ENCODE peak calls at places on chromosome 7, in eight cellular contexts. V, Y, M, L, C, X, J and Z are unnamed samples.

GRCh38 chr7:47561715-47562446 is 20.0 kb downstream of the TNS3 start:
- DNase-seq in C (no peak), M (no peak), X (no peak), L (no peak), Y (no peak), V (no peak), J (no peak), Z (no peak)

GRCh38 chr7:47424523-47424922 is 157.4 kb downstream of the TNS3 start:
- DNase-seq in L (no peak), Y (no peak), M (no peak), C (no peak), X (no peak), V (no peak), J (no peak), Z (peak)

GRCh38 chr7:122056977-122057376 is 87.1 kb downstream of the AASS start:
- DNase-seq in M (no peak), X (no peak), Y (no peak), L (peak), C (no peak), J (no peak), V (no peak), Z (no peak)

GRCh38 chr7:120991133-120991532 is 2.6 kb downstream of the CPED1 start:
- DNase-seq in M (no peak), X (no peak), J (no peak), C (no peak), L (no peak), V (no peak), Y (no peak), Z (no peak)

GRCh38 chr7:46854958-46855473 is 726.9 kb downstream of the TNS3 start:
- DNase-seq in J (no peak), C (no peak), V (no peak), M (no peak), Y (peak), L (no peak), X (no peak), Z (no peak)

GRCh38 chr7:30091431-30092386 is 43.1 kb upstream of the MTURN start:
- DNase-seq in Y (peak), M (no peak), X (no peak), C (no peak), L (no peak), J (no peak), V (no peak), Z (no peak)

GRCh38 chr7:90574136-90574819 is 21.8 kb upstream of the CDK14 start:
- DNase-seq in J (no peak), X (no peak), C (no peak), L (peak), M (no peak), V (no peak), Y (no peak), Z (no peak)

GRCh38 chr7:787332-788240 is 44.7 kb upstream of the SUN1 start:
- DNase-seq in C (no peak), L (peak), J (no peak), V (no peak), X (no peak), Y (no peak), M (no peak), Z (no peak)

GRCh38 chr7:10205690-10206089 is 768.0 kb upstream of the PHF14 start:
- DNase-seq in X (no peak), J (no peak), V (no peak), M (no peak), C (no peak), L (no peak), Y (no peak), Z (no peak)

GRCh38 chr7:31078363-31078990 is 26.4 kb downstream of the ADCYAP1R1 start:
- DNase-seq in M (no peak), C (no peak), V (no peak), L (no peak), Y (no peak), X (no peak), J (no peak), Z (no peak)

GRCh38 chr7:37853468-37853867 is 5.1 kb downstream of the NME8 start:
- DNase-seq in C (peak), V (peak), M (no peak), Y (peak), X (no peak), L (peak), J (no peak), Z (no peak)

GRCh38 chr7:106111671-106112117 is 418 bp downstream of the SYPL1 start:
- DNase-seq in X (no peak), M (no peak), L (peak), C (peak), V (peak), J (peak), Y (peak), Z (no peak)

GRCh38 chr7:21724562-21724961 is 181.7 kb downstream of the DNAH11 start:
- DNase-seq in V (no peak), Y (no peak), X (no peak), C (no peak), L (no peak), M (no peak), J (no peak), Z (no peak)

GRCh38 chr7:45136106-45137060 is 21.2 kb upstream of the RAMP3 start:
- DNase-seq in Y (peak), X (no peak), C (peak), V (peak), L (peak), J (no peak), M (peak), Z (no peak)

GRCh38 chr7:92613720-92614119 is 23.5 kb upstream of the FAM133B start:
- DNase-seq in C (no peak), X (no peak), L (no peak), V (no peak), Y (no peak), M (no peak), J (no peak), Z (no peak)

GRCh38 chr7:151871904-151872303 is 5.0 kb downstream of the PRKAG2 start:
- DNase-seq in L (no peak), M (no peak), J (no peak), V (no peak), Y (peak), X (no peak), C (peak), Z (no peak)
- TF ChIP-seq CTCF in L (no peak), M (no peak), J (no peak), V (no peak), Y (peak), X (no peak), C (peak), Z (no peak)

GRCh38 chr7:32481176-32481575 is 9.0 kb downstream of the LSM5 start:
- DNase-seq in J (no peak), M (no peak), X (no peak), Y (no peak), V (no peak), C (no peak), L (no peak), Z (no peak)

GRCh38 chr7:32481921-32482320 is 8.3 kb downstream of the LSM5 start:
- DNase-seq in M (no peak), J (no peak), C (no peak), V (no peak), Y (no peak), X (peak), L (no peak), Z (no peak)

GRCh38 chr7:32477649-32477980 is 12.6 kb downstream of the LSM5 start:
- DNase-seq in X (no peak), J (no peak), Y (peak), C (no peak), V (no peak), M (no peak), L (no peak), Z (no peak)

GRCh38 chr7:32476816-32477648 is 13.1 kb downstream of the LSM5 start:
- DNase-seq in C (no peak), Y (peak), X (peak), L (no peak), J (no peak), V (no peak), M (no peak), Z (no peak)

GRCh38 chr7:32479574-32480200 is 10.5 kb downstream of the LSM5 start:
- DNase-seq in M (no peak), Y (peak), X (peak), V (peak), J (no peak), L (peak), C (peak), Z (no peak)
- TF ChIP-seq CTCF in M (peak), Y (peak), X (peak), V (peak), J (peak), L (peak), C (peak), Z (no peak)

GRCh38 chr7:100358027-100358856 is at the start of gene PILRB:
- DNase-seq in C (no peak), J (no peak), V (no peak), M (no peak), L (no peak), X (no peak), Y (no peak), Z (no peak)
- TF ChIP-seq CTCF in C (no peak), J (no peak), V (no peak), M (no peak), L (no peak), X (no peak), Y (no peak), Z (no peak)

GRCh38 chr7:3089493-3089892 is 45.8 kb upstream of the CARD11 start:
- DNase-seq in V (no peak), X (no peak), M (no peak), C (peak), L (peak), J (no peak), Y (no peak), Z (no peak)
- TF ChIP-seq CTCF in V (peak), X (no peak), M (peak), C (peak), L (peak), J (peak), Y (peak), Z (no peak)

DNA sequence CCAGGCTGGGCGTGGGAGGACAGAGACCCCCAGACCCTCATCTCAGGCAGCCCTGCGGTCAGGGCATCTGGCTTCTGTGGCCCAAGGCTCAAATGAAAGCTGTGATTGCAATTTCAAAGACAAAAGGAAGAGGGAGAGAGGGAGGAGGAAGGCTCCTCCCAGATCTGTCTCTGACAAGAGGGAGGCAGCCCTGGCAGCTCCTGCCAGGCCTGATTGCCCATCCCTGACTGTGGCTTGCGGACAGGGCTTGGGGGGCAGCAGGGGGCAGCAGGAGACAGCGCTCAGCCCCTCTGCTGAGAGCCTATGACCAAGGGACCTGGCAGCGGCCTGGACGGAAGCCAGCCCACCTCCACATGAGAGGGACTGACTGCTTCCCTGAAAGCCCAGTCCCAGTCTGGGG is 91.8 kb downstream of the PTPRN2 start:
- DNase-seq in J (no peak), M (no peak), C (no peak), Y (peak), L (peak), X (no peak), V (peak), Z (no peak)
- TF ChIP-seq CTCF in J (no peak), M (no peak), C (peak), Y (no peak), L (no peak), X (no peak), V (peak), Z (no peak)

GRCh38 chr7:78368781-78369180 is 570.2 kb downstream of the PHTF2 start:
- DNase-seq in V (no peak), C (no peak), L (no peak), M (no peak), Y (no peak), X (no peak), J (no peak), Z (no peak)

GRCh38 chr7:78359836-78360235 is 561.3 kb downstream of the PHTF2 start:
- DNase-seq in X (no peak), L (no peak), M (no peak), V (no peak), Y (no peak), J (no peak), C (no peak), Z (no peak)

GRCh38 chr7:78367280-78367773 is 568.8 kb downstream of the PHTF2 start:
- DNase-seq in J (no peak), Y (no peak), M (no peak), C (no peak), V (no peak), X (no peak), L (no peak), Z (no peak)

DNA sequence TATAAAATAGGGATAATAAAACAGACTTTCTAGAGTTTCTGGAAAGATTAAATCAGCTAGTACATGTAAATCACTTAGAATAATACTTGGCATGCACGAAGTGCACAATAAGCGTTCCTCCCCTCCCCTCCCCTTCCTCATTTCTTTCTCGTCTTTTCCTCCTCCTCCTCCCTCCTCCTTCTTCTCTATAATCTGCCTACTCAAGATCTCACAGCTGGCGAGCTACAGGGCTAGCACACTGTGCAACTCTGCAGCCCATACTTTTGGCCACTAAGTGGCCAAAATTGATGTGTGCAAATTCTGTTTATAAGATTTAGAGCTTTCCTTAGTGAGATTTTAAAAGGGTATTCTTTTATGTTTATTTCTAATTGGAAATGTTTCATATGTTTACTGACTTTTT is 565.3 kb downstream of the PHTF2 start:
- DNase-seq in Y (no peak), C (no peak), M (no peak), J (no peak), L (no peak), X (no peak), V (no peak), Z (no peak)
- TF ChIP-seq CTCF in Y (no peak), C (no peak), M (no peak), J (no peak), L (no peak), X (no peak), V (no peak), Z (no peak)

GRCh38 chr7:135211179-135211945 is at the start of gene WDR91:
- DNase-seq in J (peak), V (peak), Y (peak), L (peak), X (peak), C (peak), M (peak), Z (peak)
- TF ChIP-seq CTCF in J (peak), V (no peak), Y (no peak), L (no peak), X (no peak), C (no peak), M (no peak), Z (no peak)

GRCh38 chr7:148104924-148105323 is 485.6 kb upstream of the C7orf33 start:
- DNase-seq in M (no peak), Y (no peak), C (no peak), V (no peak), J (no peak), L (no peak), X (no peak), Z (no peak)
- TF ChIP-seq CTCF in M (no peak), Y (no peak), C (no peak), V (no peak), J (no peak), L (no peak), X (no peak), Z (no peak)

GRCh38 chr7:64431838-64432237 is 118.1 kb downstream of the ZNF736 start:
- DNase-seq in C (no peak), J (no peak), L (no peak), X (no peak), M (no peak), V (no peak), Y (no peak), Z (no peak)
- TF ChIP-seq CTCF in C (no peak), J (no peak), L (no peak), X (no peak), M (no peak), V (no peak), Y (no peak), Z (no peak)